ENCODE peak calls at places on chromosomes 3 and 15, in five cellular contexts. One of them, this sample, is unnamed.
A peak's percentile ranks its signal among the peaks of the same experiment; 100 is the strongest.

GRCh38 chr3:30775070-30775469 is 119.4 kb downstream of the GADL1 start:
- DNase-seq in HCT116: no peak
- DNase-seq in HepG2: no peak
- DNase-seq in K562: no peak
- DNase-seq in GM12878: no peak
- DNase-seq in this sample: no peak

GRCh38 chr15:40409366-40409765 is 3.8 kb downstream of the IVD start:
- DNase-seq in HCT116: no peak
- DNase-seq in HepG2: no peak
- DNase-seq in K562: no peak
- DNase-seq in GM12878: no peak
- DNase-seq in this sample: no peak

GRCh38 chr3:194231840-194232832 is 96.2 kb downstream of the HES1 start:
- DNase-seq in HCT116: no peak
- DNase-seq in HepG2: no peak
- DNase-seq in K562: no peak
- DNase-seq in GM12878: no peak
- DNase-seq in this sample: no peak

GRCh38 chr3:123075359-123075758 is 8.5 kb downstream of the PDIA5 start:
- DNase-seq in HCT116: peak; percentile 68
- DNase-seq in HepG2: peak; percentile 5
- DNase-seq in K562: peak; percentile 45
- DNase-seq in GM12878: no peak
- DNase-seq in this sample: no peak

GRCh38 chr3:112531358-112531781 is 30.4 kb downstream of the ATG3 start:
- DNase-seq in HCT116: peak; percentile 6
- DNase-seq in HepG2: peak; percentile 3
- DNase-seq in K562: peak; percentile 9
- DNase-seq in GM12878: no peak
- DNase-seq in this sample: peak; percentile 27

GRCh38 chr3:132659370-132660055 is at the start of gene ACAD11:
- DNase-seq in HCT116: peak; percentile 59
- DNase-seq in HepG2: peak; percentile 57
- DNase-seq in K562: peak; percentile 63
- DNase-seq in GM12878: peak; percentile 35
- DNase-seq in this sample: peak; percentile 80

GRCh38 chr15:101288905-101289513 is 6.0 kb downstream of the SNRPA1 start:
- DNase-seq in HCT116: peak; percentile 42
- DNase-seq in HepG2: peak; percentile 50
- DNase-seq in K562: peak; percentile 67
- DNase-seq in GM12878: no peak
- DNase-seq in this sample: peak; percentile 55

GRCh38 chr15:90106522-90107117 is 4.4 kb upstream of the IDH2 start:
- DNase-seq in HCT116: no peak
- DNase-seq in HepG2: no peak
- DNase-seq in K562: peak; percentile 39
- DNase-seq in GM12878: no peak
- DNase-seq in this sample: peak; percentile 71

GRCh38 chr3:59968510-59968909 is 918.7 kb upstream of the CFAP20DC start:
- DNase-seq in HCT116: no peak
- DNase-seq in HepG2: no peak
- DNase-seq in K562: no peak
- DNase-seq in GM12878: no peak
- DNase-seq in this sample: no peak

GRCh38 chr15:90889313-90889730 is 5.0 kb downstream of the FES start:
- DNase-seq in HCT116: no peak
- DNase-seq in HepG2: no peak
- DNase-seq in K562: no peak
- DNase-seq in GM12878: no peak
- DNase-seq in this sample: no peak

GRCh38 chr3:51715231-51716058 is 8.6 kb downstream of the GRM2 start:
- DNase-seq in HCT116: no peak
- DNase-seq in HepG2: no peak
- DNase-seq in K562: no peak
- DNase-seq in GM12878: no peak
- DNase-seq in this sample: peak; percentile 14

GRCh38 chr3:193590088-193590856 is 2.7 kb upstream of the OPA1 start:
- DNase-seq in HCT116: peak; percentile 74
- DNase-seq in HepG2: no peak
- DNase-seq in K562: peak; percentile 72
- DNase-seq in GM12878: no peak
- DNase-seq in this sample: no peak

GRCh38 chr3:5796541-5796940 is 609.0 kb downstream of the EDEM1 start:
- DNase-seq in HCT116: no peak
- DNase-seq in HepG2: no peak
- DNase-seq in K562: no peak
- DNase-seq in GM12878: no peak
- DNase-seq in this sample: no peak

GRCh38 chr3:58144478-58145142 is 66.2 kb downstream of the DNASE1L3 start:
- DNase-seq in HCT116: no peak
- DNase-seq in HepG2: peak; percentile 82
- DNase-seq in K562: no peak
- DNase-seq in GM12878: no peak
- DNase-seq in this sample: no peak

GRCh38 chr3:123724306-123724705 is 139.5 kb upstream of the HACD2 start:
- DNase-seq in HCT116: peak; percentile 29
- DNase-seq in HepG2: no peak
- DNase-seq in K562: peak; percentile 3
- DNase-seq in GM12878: no peak
- DNase-seq in this sample: no peak

GRCh38 chr3:176347424-176348146 is 849.7 kb downstream of the TBL1XR1 start:
- DNase-seq in HCT116: no peak
- DNase-seq in HepG2: no peak
- DNase-seq in K562: peak; percentile 34
- DNase-seq in GM12878: no peak
- DNase-seq in this sample: no peak

GRCh38 chr3:169278092-169278491 is 385.4 kb downstream of the MECOM start:
- DNase-seq in HCT116: no peak
- DNase-seq in HepG2: no peak
- DNase-seq in K562: no peak
- DNase-seq in GM12878: no peak
- DNase-seq in this sample: no peak

GRCh38 chr3:152942366-152942765 is 107.4 kb downstream of the P2RY1 start:
- DNase-seq in HCT116: no peak
- DNase-seq in HepG2: no peak
- DNase-seq in K562: no peak
- DNase-seq in GM12878: no peak
- DNase-seq in this sample: no peak

GRCh38 chr3:60250210-60250609 is 1001.0 kb downstream of the FHIT start:
- DNase-seq in HCT116: no peak
- DNase-seq in HepG2: no peak
- DNase-seq in K562: no peak
- DNase-seq in GM12878: no peak
- DNase-seq in this sample: no peak

GRCh38 chr3:8632402-8633237 is 12.0 kb downstream of the SSUH2 start:
- DNase-seq in HCT116: no peak
- DNase-seq in HepG2: no peak
- DNase-seq in K562: no peak
- DNase-seq in GM12878: no peak
- DNase-seq in this sample: no peak

GRCh38 chr3:8638994-8639393 is 5.6 kb downstream of the SSUH2 start:
- DNase-seq in HCT116: no peak
- DNase-seq in HepG2: no peak
- DNase-seq in K562: no peak
- DNase-seq in GM12878: no peak
- DNase-seq in this sample: no peak

GRCh38 chr3:8637348-8637747 is 7.2 kb downstream of the SSUH2 start:
- DNase-seq in HCT116: no peak
- DNase-seq in HepG2: no peak
- DNase-seq in K562: no peak
- DNase-seq in GM12878: no peak
- DNase-seq in this sample: no peak

GRCh38 chr3:8639585-8639984 is 5.0 kb downstream of the SSUH2 start:
- DNase-seq in HCT116: no peak
- DNase-seq in HepG2: no peak
- DNase-seq in K562: no peak
- DNase-seq in GM12878: no peak
- DNase-seq in this sample: no peak

GRCh38 chr3:8635625-8636024 is 9.0 kb downstream of the SSUH2 start:
- DNase-seq in HCT116: no peak
- DNase-seq in HepG2: no peak
- DNase-seq in K562: no peak
- DNase-seq in GM12878: no peak
- DNase-seq in this sample: no peak
- TF ChIP-seq ZBTB33 in HCT116: no peak
- TF ChIP-seq ZBTB33 in HepG2: no peak
- TF ChIP-seq ZBTB33 in K562: no peak
- TF ChIP-seq ZBTB33 in GM12878: no peak
- TF ChIP-seq ZBTB33 in this sample: no peak

GRCh38 chr15:60583946-60584345 is 105.0 kb upstream of the ICE2 start:
- DNase-seq in HCT116: no peak
- DNase-seq in HepG2: peak; percentile 62
- DNase-seq in K562: no peak
- DNase-seq in GM12878: no peak
- DNase-seq in this sample: no peak

GRCh38 chr15:60585743-60586708 is 107.1 kb upstream of the ICE2 start:
- DNase-seq in HCT116: peak; percentile 57
- DNase-seq in HepG2: peak; percentile 68
- DNase-seq in K562: peak; percentile 69
- DNase-seq in GM12878: no peak
- DNase-seq in this sample: peak; percentile 66

GRCh38 chr15:60583194-60583593 is 104.3 kb upstream of the ICE2 start:
- DNase-seq in HCT116: no peak
- DNase-seq in HepG2: no peak
- DNase-seq in K562: no peak
- DNase-seq in GM12878: no peak
- DNase-seq in this sample: no peak

GRCh38 chr15:60582370-60583036 is 103.6 kb upstream of the ICE2 start:
- DNase-seq in HCT116: no peak
- DNase-seq in HepG2: peak; percentile 45
- DNase-seq in K562: no peak
- DNase-seq in GM12878: no peak
- DNase-seq in this sample: no peak

GRCh38 chr15:60584355-60585023 is 105.5 kb upstream of the ICE2 start:
- DNase-seq in HCT116: no peak
- DNase-seq in HepG2: no peak
- DNase-seq in K562: no peak
- DNase-seq in GM12878: no peak
- DNase-seq in this sample: no peak
- TF ChIP-seq ZBTB33 in HCT116: no peak
- TF ChIP-seq ZBTB33 in HepG2: no peak
- TF ChIP-seq ZBTB33 in K562: no peak
- TF ChIP-seq ZBTB33 in GM12878: no peak
- TF ChIP-seq ZBTB33 in this sample: no peak

DNA sequence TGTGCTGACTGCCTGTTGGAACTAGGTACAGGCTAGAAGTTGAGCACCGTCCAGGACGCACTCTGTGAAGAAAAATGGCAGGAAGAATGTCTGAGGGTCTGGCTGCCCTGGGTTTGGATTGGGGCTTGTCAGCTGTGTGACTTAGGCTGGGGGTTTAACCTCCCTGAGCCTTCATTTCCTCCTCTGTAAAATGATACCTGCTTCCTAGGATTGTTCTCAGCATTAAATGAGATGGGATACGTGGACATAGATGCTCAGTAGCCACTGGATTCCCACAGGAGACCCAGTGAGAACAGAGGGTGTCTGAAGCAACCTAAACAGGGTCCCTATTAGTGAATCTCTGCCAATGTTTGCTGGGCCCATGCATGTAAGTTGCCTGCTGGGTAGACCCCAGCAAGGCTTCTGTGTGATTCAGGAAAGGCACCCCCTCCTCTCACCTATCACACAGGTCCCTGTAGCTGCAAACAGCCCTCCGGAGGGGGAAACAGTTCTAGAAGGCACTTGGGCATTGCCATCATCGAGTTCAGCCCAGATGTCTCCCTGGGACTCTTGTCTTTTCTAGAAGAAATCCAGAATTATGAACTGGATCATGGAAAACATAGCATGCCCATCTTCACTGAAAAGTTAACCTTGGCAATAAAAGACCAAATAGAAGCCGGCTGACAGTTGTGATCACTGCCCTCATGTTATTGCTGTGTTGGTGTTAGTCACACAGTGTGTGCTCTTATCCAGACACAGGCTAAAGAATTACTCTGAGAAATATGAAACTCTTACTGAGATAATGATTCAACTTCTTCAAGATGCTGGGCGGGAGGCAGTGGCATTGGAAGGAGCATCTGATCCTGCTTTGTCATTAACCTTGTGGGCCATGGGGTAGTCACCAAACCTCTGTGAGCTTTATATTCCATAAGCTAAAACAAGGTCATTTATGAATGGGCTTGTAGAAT is 64.5 kb downstream of the SMAD6 start:
- DNase-seq in HCT116: no peak
- DNase-seq in HepG2: no peak
- DNase-seq in K562: no peak
- DNase-seq in GM12878: no peak
- DNase-seq in this sample: no peak
- TF ChIP-seq ZBTB33 in HCT116: no peak
- TF ChIP-seq ZBTB33 in HepG2: no peak
- TF ChIP-seq ZBTB33 in K562: no peak
- TF ChIP-seq ZBTB33 in GM12878: no peak
- TF ChIP-seq ZBTB33 in this sample: no peak

GRCh38 chr15:22257668-22258401 is 177.5 kb downstream of the OR4M2 start:
- DNase-seq in HCT116: no peak
- DNase-seq in HepG2: no peak
- DNase-seq in K562: no peak
- DNase-seq in GM12878: no peak
- DNase-seq in this sample: no peak

GRCh38 chr15:22258402-22259150 is 178.2 kb downstream of the OR4M2 start:
- DNase-seq in HCT116: no peak
- DNase-seq in HepG2: no peak
- DNase-seq in K562: no peak
- DNase-seq in GM12878: no peak
- DNase-seq in this sample: peak; percentile 44

GRCh38 chr15:22251422-22251821 is 171.1 kb downstream of the OR4M2 start:
- DNase-seq in HCT116: no peak
- DNase-seq in HepG2: no peak
- DNase-seq in K562: no peak
- DNase-seq in GM12878: no peak
- DNase-seq in this sample: no peak

GRCh38 chr15:22257047-22257667 is 176.8 kb downstream of the OR4M2 start:
- DNase-seq in HCT116: no peak
- DNase-seq in HepG2: no peak
- DNase-seq in K562: no peak
- DNase-seq in GM12878: no peak
- DNase-seq in this sample: peak; percentile 90

DNA sequence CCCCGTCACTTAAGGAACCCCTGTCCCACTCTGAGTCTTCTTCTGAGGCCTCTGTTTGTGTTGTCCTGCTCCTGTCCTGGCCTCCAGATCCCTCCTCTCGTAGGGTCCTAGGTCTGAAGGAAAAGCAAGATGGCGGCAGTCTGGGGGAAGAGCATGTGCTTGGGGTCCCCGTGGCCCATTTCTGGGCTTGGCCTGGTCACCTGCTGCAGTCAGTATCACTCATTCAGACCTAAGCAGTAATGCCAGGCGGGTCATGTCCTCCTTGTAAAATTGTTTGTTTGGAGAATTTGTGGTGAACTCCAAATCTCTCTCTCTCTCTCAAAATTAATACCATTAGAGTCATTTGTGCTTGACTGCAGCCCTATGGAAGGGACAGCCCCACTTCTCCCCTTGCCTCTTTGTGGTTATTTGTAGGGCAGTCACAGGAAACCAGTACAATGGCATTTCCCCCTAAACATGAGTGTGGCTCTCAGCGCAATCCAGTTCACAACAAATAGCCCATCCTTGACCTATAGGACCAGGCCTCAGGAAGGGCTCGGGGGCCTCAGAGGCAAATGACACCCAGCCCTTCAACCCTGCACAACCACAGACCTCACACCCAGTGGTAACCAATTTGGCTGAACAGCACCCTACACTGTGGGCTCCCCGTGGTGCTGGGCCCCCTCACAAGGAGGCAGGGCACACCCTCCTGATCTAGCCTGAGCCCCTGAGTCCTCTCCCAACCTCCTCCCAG is 173.5 kb downstream of the OR4M2 start:
- DNase-seq in HCT116: no peak
- DNase-seq in HepG2: no peak
- DNase-seq in K562: no peak
- DNase-seq in GM12878: peak; percentile 9
- DNase-seq in this sample: no peak
- TF ChIP-seq ZBTB33 in HCT116: no peak
- TF ChIP-seq ZBTB33 in HepG2: no peak
- TF ChIP-seq ZBTB33 in K562: no peak
- TF ChIP-seq ZBTB33 in GM12878: no peak
- TF ChIP-seq ZBTB33 in this sample: no peak